ENCODE peak calls at places on chromosomes 13 and 19, in seven cellular contexts. N is hepatocyte, M is astrocyte of the cerebellum, X is dorsolateral prefrontal cortex, D is AG10803, T is GM12865, E is body of pancreas. Y is an unnamed sample.

GRCh38 chr13:64529874-64530485 is 2700.2 kb downstream of the PCDH9 start:
- DNase-seq in X (no peak), D (no peak), E (no peak), M (no peak), T (peak), N (peak), Y (no peak)

GRCh38 chr13:47298506-47298905 is 401.7 kb upstream of the HTR2A start:
- DNase-seq in M (no peak), X (no peak), D (no peak), T (no peak), N (no peak), E (no peak), Y (no peak)

GRCh38 chr13:48194392-48194754 is 38.6 kb upstream of the ITM2B start:
- DNase-seq in N (no peak), D (no peak), E (no peak), T (peak), M (no peak), X (no peak), Y (peak)

GRCh38 chr13:101757446-101758039 is 305.1 kb downstream of the ITGBL1 start:
- DNase-seq in T (peak), E (no peak), M (peak), X (no peak), N (peak), D (peak), Y (peak)

GRCh38 chr13:75368167-75368566 is 113.8 kb downstream of the TBC1D4 start:
- DNase-seq in D (peak), N (peak), E (no peak), M (peak), T (peak), X (no peak), Y (peak)

GRCh38 chr19:57389730-57390598 is at the start of gene ZNF548:
- DNase-seq in D (peak), X (peak), M (peak), N (peak), T (peak), E (peak), Y (peak)

GRCh38 chr13:51230473-51231105 is 8.4 kb downstream of the FAM124A start:
- DNase-seq in T (no peak), M (peak), D (peak), N (peak), X (peak), E (peak), Y (peak)

GRCh38 chr13:45847554-45848224 is 3.9 kb downstream of the SIAH3 start:
- DNase-seq in X (no peak), M (no peak), E (no peak), D (no peak), T (peak), N (peak), Y (no peak)

GRCh38 chr19:1355258-1355973 is 28.3 kb upstream of the NDUFS7 start:
- DNase-seq in D (no peak), E (no peak), N (no peak), M (no peak), T (no peak), X (peak), Y (peak)

GRCh38 chr19:1354496-1355257 is 29.0 kb upstream of the NDUFS7 start:
- DNase-seq in D (peak), E (peak), X (peak), T (peak), N (peak), M (peak), Y (peak)

GRCh38 chr19:1351324-1351947 is 32.3 kb upstream of the NDUFS7 start:
- DNase-seq in X (no peak), N (no peak), E (no peak), M (no peak), T (no peak), D (no peak), Y (no peak)

GRCh38 chr19:1353144-1353543 is 30.6 kb upstream of the NDUFS7 start:
- DNase-seq in X (no peak), M (no peak), E (no peak), T (no peak), D (no peak), N (no peak), Y (no peak)

GRCh38 chr19:1350861-1351260 is 32.8 kb upstream of the NDUFS7 start:
- DNase-seq in E (no peak), M (no peak), N (no peak), X (no peak), D (no peak), T (peak), Y (no peak)
- H3K4me3 ChIP-seq in E (no peak), M (no peak), N (no peak), X (no peak), D (no peak), T (no peak), Y (no peak)

GRCh38 chr19:2663920-2664571 is 38.4 kb downstream of the GNG7 start:
- DNase-seq in N (no peak), E (peak), M (no peak), D (no peak), X (peak), T (peak), Y (no peak)
- TF ChIP-seq CTCF in N (no peak), E (no peak), M (no peak), D (no peak), X (peak), T (peak), Y (no peak)

DNA sequence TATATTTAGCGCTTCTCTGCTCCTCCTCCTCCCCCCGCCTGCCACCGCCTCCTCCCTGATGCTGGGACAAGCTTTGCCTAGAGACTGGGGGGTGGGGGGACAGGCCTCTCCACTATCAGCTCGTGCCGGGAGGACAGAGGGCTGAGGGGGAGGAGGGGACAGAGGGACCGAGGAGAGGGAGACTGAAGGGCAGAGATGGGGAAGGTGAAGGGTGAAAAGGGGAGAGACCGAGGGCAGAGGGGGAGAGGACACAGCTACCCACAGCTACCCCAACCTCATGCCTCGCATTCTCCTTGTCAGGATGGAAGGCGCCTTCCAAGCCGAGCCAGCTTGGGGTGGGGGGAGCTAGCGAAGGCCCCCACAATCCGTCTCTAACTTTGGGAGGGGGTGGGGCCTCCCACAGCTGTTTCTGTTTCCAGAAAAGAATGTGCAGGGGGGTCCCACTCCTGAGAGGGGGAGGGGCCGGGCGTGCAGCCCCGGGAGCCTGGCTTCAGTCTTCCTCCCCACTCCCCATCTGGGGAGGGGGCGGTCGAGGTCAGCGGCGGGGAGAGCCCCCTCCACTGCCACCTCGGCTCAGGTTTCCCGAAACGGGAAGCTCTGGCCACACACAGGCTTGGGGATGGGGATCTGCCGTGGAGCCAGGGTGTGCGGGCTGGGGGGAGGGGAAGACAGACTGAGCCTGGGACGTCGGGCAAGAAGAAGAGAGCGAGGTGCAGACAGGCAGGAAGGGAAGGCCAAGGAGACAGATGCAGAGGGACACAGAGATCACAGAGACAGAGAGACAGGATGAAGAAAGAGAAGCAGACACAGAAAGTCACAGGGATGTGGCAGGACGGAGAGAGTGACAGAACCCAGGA is 1.6 kb downstream of the DACT3 start:
- DNase-seq in X (peak), N (peak), E (no peak), T (no peak), M (no peak), D (peak), Y (peak)
- H3K4me3 ChIP-seq in X (peak), N (peak), E (no peak), T (no peak), M (peak), D (peak), Y (peak)

GRCh38 chr19:6427131-6427530 is 2.5 kb upstream of the KHSRP start:
- DNase-seq in E (no peak), T (no peak), M (no peak), D (no peak), N (no peak), X (no peak), Y (no peak)

GRCh38 chr19:6425732-6426686 is 1.4 kb upstream of the KHSRP start:
- DNase-seq in M (no peak), D (no peak), N (no peak), E (no peak), X (no peak), T (no peak), Y (no peak)

GRCh38 chr19:6433165-6433564 is 398 bp downstream of the SLC25A41 start:
- DNase-seq in E (no peak), T (no peak), N (no peak), M (no peak), D (no peak), X (no peak), Y (no peak)

GRCh38 chr19:6431891-6432290 is 1.7 kb downstream of the SLC25A41 start:
- DNase-seq in N (no peak), D (no peak), T (no peak), E (no peak), X (no peak), M (no peak), Y (no peak)

DNA sequence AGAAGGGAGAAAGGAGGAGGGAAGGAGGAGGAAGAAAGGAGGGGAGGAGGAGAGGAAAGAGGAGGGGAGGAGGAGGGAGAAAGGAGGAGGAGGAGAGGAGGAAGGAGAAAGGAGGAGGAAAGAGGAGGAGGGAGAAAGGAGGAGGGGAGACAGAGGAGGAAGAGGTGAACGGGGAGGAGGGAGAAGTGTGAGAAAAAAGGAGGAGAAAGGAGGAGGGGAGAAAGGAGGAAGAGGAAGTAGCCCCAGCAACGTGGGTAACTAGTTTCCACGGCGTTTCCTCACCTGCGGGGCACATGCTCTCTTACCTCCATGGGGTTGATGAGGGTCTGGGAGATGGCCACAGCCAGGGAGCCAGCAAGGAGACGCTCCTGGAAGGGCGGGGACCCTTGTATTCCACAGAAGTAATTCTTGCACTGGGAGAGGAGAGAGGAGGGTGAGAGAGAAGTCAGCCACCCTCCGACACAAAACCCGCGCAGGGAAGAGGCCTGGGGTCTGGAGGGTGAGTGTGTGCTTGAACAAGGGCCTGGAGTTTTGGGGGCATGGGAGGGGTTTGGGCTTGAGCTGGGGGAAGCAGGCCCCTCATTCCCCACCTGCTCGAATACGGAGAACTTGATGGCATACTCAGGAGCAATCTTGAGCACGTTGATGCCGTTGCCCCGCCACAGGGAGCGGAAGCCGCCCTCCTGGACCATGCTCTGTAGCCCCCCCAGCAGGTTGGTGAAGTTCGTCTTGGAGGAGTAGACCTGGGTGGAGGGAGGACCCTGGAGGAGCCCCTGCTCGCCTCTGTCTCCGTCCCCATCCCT is 3.9 kb downstream of the SLC25A41 start:
- DNase-seq in D (no peak), N (no peak), E (no peak), X (no peak), T (no peak), M (no peak), Y (no peak)
- TF ChIP-seq CTCF in D (no peak), N (no peak), E (no peak), X (no peak), T (no peak), M (no peak), Y (no peak)

GRCh38 chr19:49889687-49890348 is 6.9 kb downstream of the IL4I1 start:
- DNase-seq in E (peak), M (peak), N (peak), X (peak), T (peak), D (peak), Y (peak)
- H3K4me3 ChIP-seq in E (no peak), M (no peak), N (no peak), X (peak), T (no peak), D (no peak), Y (peak)

GRCh38 chr13:29832899-29833298 is 17.5 kb downstream of the UBL3 start:
- DNase-seq in D (no peak), M (no peak), N (no peak), X (no peak), E (no peak), T (no peak), Y (no peak)

GRCh38 chr13:29835280-29836061 is 14.9 kb downstream of the UBL3 start:
- DNase-seq in E (no peak), X (no peak), T (no peak), N (no peak), M (no peak), D (no peak), Y (no peak)

GRCh38 chr13:29830000-29830399 is 20.4 kb downstream of the UBL3 start:
- DNase-seq in D (no peak), T (no peak), X (no peak), M (no peak), N (no peak), E (no peak), Y (no peak)
- TF ChIP-seq CTCF in D (peak), T (no peak), X (no peak), M (no peak), N (no peak), E (no peak), Y (no peak)

Y was measured in fibroblast of villous mesenchyme.